ENCODE peak calls at places on chromosome 11, in four cellular contexts. W is cardiac muscle cell, G is mucosa of descending colon, P is left lung. M is an unnamed sample.

GRCh38 chr11:61776561-61777075 is 15.8 kb downstream of the TMEM258 start:
- DNase-seq in G (peak; percentile 77), W (peak; percentile 71), P (peak; percentile 51), M (peak; percentile 80)

GRCh38 chr11:68206211-68206610 is 6.9 kb downstream of the KMT5B start:
- DNase-seq in P (no peak), G (no peak), W (peak; percentile 74), M (peak; percentile 17)

GRCh38 chr11:35478411-35479139 is 46.8 kb downstream of the PAMR1 start:
- DNase-seq in G (peak; percentile 45), W (no peak), P (no peak), M (no peak)

GRCh38 chr11:134282121-134283045 is 6.2 kb downstream of the GLB1L3 start:
- DNase-seq in W (no peak), P (no peak), G (no peak), M (peak; percentile 0)

GRCh38 chr11:126194121-126194543 is 17.3 kb downstream of the RPUSD4 start:
- DNase-seq in P (no peak), G (no peak), W (peak; percentile 58), M (peak; percentile 43)

GRCh38 chr11:83064011-83064410 is 7.7 kb downstream of the RAB30 start:
- DNase-seq in W (no peak), P (no peak), G (no peak), M (no peak)

GRCh38 chr11:16587670-16588069 is 150.8 kb upstream of the C11orf58 start:
- DNase-seq in G (no peak), W (no peak), P (no peak), M (no peak)

GRCh38 chr11:92070026-92070889 is 154.4 kb upstream of the FAT3 start:
- DNase-seq in P (no peak), G (no peak), W (no peak), M (no peak)

GRCh38 chr11:9037046-9037780 is 33.4 kb upstream of the NRIP3 start:
- DNase-seq in G (no peak), W (no peak), P (no peak), M (no peak)

GRCh38 chr11:69215784-69216415 is 60.2 kb downstream of the SMIM38 start:
- DNase-seq in W (no peak), G (no peak), P (no peak), M (no peak)

GRCh38 chr11:35853871-35854270 is 90.0 kb upstream of the LDLRAD3 start:
- DNase-seq in W (no peak), G (no peak), P (no peak), M (no peak)

GRCh38 chr11:43578346-43579170 is 102.0 kb upstream of the HSD17B12 start:
- DNase-seq in G (no peak), W (no peak), P (no peak), M (no peak)

GRCh38 chr11:99098751-99099150 is 78.0 kb downstream of the CNTN5 start:
- DNase-seq in G (no peak), W (no peak), P (no peak), M (no peak)

GRCh38 chr11:34302046-34302921 is 55.5 kb downstream of the ABTB2 start:
- DNase-seq in W (peak; percentile 53), G (no peak), P (no peak), M (no peak)

GRCh38 chr11:105202844-105203548 is 63.4 kb upstream of the CARD18 start:
- DNase-seq in G (no peak), W (no peak), P (no peak), M (no peak)

GRCh38 chr11:112219476-112220232 is 6.6 kb upstream of the PTS start:
- DNase-seq in P (no peak), G (no peak), W (peak; percentile 67), M (peak; percentile 36)

GRCh38 chr11:12131943-12132789 is 21.8 kb downstream of the MICAL2 start:
- DNase-seq in W (no peak), P (peak; percentile 20), G (no peak), M (no peak)

GRCh38 chr11:47616726-47617416 is 22.7 kb upstream of the C1QTNF4 start:
- DNase-seq in P (peak; percentile 41), G (no peak), W (peak; percentile 75), M (peak; percentile 67)

GRCh38 chr11:44356351-44356750 is 46.4 kb upstream of the ALX4 start:
- DNase-seq in P (no peak), W (no peak), G (no peak), M (no peak)

GRCh38 chr11:125626381-125626950 is 1.5 kb downstream of the CHEK1 start:
- DNase-seq in G (no peak), P (no peak), W (peak; percentile 64), M (no peak)

GRCh38 chr11:34977039-34977906 is 60.9 kb downstream of the PDHX start:
- DNase-seq in P (no peak), G (no peak), W (no peak), M (no peak)

GRCh38 chr11:32381149-32381548 is 54.2 kb downstream of the WT1 start:
- DNase-seq in G (no peak), W (no peak), P (no peak), M (no peak)

GRCh38 chr11:124724854-124725718 is 14.7 kb upstream of the NRGN start:
- DNase-seq in G (peak; percentile 61), W (peak; percentile 46), P (peak; percentile 87), M (no peak)

GRCh38 chr11:16812274-16812673 is 73.8 kb downstream of the C11orf58 start:
- DNase-seq in G (no peak), W (no peak), P (no peak), M (no peak)

GRCh38 chr11:46450846-46451470 is 59.4 kb upstream of the CHRM4 start:
- DNase-seq in P (no peak), W (no peak), G (no peak), M (no peak)

DNA sequence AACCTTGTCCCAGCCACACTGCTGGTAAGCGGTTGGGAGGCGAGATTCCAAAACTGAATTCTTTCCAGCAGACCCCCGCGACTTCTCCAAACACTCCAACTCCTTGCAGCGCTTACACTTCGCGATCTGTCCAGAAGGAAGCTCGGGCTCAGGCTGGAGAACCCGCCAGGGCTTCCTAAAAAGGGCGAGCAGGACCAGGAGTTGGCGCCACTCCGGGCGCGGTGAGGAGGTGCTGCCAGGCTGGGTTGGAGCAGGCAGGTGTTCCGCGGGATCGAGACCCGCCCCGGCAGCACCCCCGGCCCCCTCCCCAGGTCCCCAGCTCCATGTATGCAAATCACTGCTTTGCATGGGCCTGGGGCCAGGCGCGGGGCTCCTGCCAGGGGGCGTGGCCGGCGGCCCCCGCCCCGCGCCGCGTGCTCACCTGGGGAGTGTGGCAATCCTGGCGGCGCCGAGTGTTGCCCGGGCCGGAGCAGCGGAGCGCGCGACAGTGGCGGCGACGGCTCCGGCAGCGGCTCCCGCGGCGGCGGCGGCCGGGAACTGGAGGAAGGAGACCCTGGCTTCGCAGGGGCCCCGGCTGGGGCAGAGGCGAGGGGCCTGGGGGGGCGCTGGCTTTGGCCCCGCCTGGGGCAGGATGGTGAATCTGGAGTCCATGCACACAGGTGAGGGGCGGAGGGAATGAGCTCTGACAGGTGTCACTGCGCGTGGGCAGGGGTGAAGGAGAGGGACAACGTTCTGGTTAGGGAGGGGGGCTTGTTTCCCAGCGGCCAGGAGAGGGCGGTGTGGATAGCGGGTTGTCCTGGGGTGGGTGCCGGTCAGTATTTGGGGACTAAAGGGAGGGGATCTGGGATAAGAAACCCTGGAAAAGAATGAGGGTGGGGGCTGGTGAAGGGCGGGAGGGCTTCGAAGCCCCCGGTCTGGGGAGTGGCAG is at the start of gene POU2F3:
- DNase-seq in P (no peak), G (peak; percentile 48), W (peak; percentile 49), M (no peak)
- TF ChIP-seq CTCF in P (no peak), G (no peak), W (peak; percentile 27), M (no peak)

DNA sequence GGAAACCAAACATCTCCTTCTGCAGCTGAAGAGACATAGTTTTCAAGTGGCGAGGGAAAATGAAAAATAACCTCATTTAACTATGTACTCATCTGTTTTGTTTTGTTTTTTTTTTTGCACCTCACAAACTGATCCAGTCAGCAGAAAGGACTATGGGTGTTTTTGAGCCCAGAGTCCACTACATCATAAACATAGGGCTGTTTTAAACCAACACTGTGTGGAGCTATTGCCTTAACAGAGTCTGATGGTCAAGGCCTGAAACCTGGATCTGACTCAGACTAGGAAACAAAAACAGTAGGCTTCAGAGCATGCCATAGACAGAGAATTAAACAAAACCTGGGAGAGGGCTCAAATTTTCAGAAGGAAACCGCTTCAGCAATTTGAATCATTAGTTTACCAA is 99.3 kb upstream of the FSHB start:
- DNase-seq in G (no peak), P (no peak), W (peak; percentile 28), M (no peak)
- TF ChIP-seq CTCF in G (no peak), P (no peak), W (no peak), M (no peak)

GRCh38 chr11:75105462-75105925 is 8.8 kb upstream of the OR2AT4 start:
- DNase-seq in W (peak; percentile 5), G (no peak), P (no peak), M (no peak)
- TF ChIP-seq CTCF in W (no peak), G (no peak), P (no peak), M (no peak)

DNA sequence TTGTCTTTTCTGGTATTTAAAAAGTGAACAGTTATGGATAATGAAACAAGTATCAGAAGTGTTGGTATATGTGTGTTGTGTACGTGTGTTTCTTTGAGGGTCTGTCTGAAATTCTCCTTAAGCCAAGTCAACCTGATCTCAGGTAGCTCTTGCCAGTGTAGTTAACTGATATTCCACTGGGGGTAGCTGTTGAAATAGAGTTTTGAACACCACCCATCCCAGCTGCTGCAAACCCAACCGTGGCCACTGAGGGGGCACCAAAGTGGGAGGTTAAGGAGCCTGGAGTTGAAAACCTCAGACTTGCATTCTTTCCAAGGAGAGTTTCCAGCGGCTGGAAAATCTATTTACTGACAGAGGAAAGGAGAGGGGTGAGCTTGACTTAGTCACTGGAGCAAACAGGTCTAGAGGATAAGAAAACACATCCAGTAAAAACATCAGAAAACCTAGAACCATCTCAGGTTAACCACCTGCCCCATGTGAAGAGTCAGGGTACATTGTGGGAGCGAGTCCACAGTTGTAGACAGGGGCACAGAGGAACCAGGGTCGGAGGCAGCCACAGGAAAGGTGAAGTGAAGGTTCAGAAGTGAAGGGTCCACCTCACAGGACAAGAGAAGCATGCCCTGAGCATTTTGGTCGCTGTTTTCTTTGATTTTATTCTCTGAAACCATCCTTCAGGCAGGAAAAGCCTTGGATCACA is 8.8 kb upstream of the CUL5 start:
- DNase-seq in W (peak; percentile 84), G (no peak), P (no peak), M (peak; percentile 70)
- TF ChIP-seq CTCF in W (peak; percentile 54), G (no peak), P (peak; percentile 23), M (peak; percentile 72)

M was measured in endothelial cell.